ENCODE peak calls at places on chromosome 6, in eight cellular contexts. U, B, V, P, H, S, G and W are unnamed samples.

GRCh38 chr6:79733388-79733787 is 102.3 kb downstream of the SH3BGRL2 start:
- DNase-seq in U (no peak), P (no peak), H (no peak), V (no peak), S (no peak), G (no peak), B (no peak), W (no peak)

GRCh38 chr6:79453558-79454042 is 83.6 kb downstream of the LCA5 start:
- DNase-seq in H (no peak), P (peak), B (no peak), V (no peak), G (no peak), U (no peak), S (peak), W (no peak)

GRCh38 chr6:51678905-51679620 is 408.4 kb downstream of the PKHD1 start:
- DNase-seq in U (peak), G (no peak), B (no peak), S (no peak), P (no peak), H (no peak), V (no peak), W (no peak)

GRCh38 chr6:152298055-152298647 is 339.0 kb downstream of the SYNE1 start:
- DNase-seq in G (no peak), S (no peak), B (peak), P (no peak), V (no peak), H (no peak), U (peak), W (no peak)

GRCh38 chr6:149855040-149855654 is 9.0 kb downstream of the LRP11 start:
- DNase-seq in H (no peak), B (no peak), U (no peak), S (peak), V (peak), G (no peak), P (no peak), W (no peak)

GRCh38 chr6:83891586-83891985 is 32.1 kb downstream of the CYB5R4 start:
- DNase-seq in H (no peak), B (no peak), S (no peak), U (no peak), G (no peak), P (no peak), V (no peak), W (no peak)

GRCh38 chr6:12296255-12296573 is 6.1 kb downstream of the EDN1 start:
- DNase-seq in V (peak), B (no peak), G (no peak), U (no peak), H (peak), P (no peak), S (peak), W (no peak)

GRCh38 chr6:15770347-15771143 is 107.7 kb upstream of the DTNBP1 start:
- DNase-seq in V (no peak), G (no peak), B (peak), P (peak), S (no peak), U (no peak), H (no peak), W (no peak)

GRCh38 chr6:6629416-6629815 is 40.9 kb downstream of the LY86 start:
- DNase-seq in P (no peak), G (no peak), V (no peak), U (no peak), H (no peak), S (no peak), B (no peak), W (no peak)

GRCh38 chr6:38021571-38021970 is 202.0 kb downstream of the ZFAND3 start:
- DNase-seq in V (no peak), S (no peak), G (no peak), P (no peak), B (no peak), U (no peak), H (no peak), W (no peak)

GRCh38 chr6:41167173-41167963 is 4.5 kb upstream of the TREM2 start:
- DNase-seq in P (peak), S (no peak), B (no peak), G (peak), V (no peak), U (no peak), H (no peak), W (peak)

GRCh38 chr6:133551847-133552331 is 310.7 kb downstream of the EYA4 start:
- DNase-seq in U (no peak), V (peak), B (no peak), G (no peak), P (no peak), S (no peak), H (no peak), W (no peak)

GRCh38 chr6:138007014-138007472 is 100.2 kb downstream of the PERP start:
- DNase-seq in G (no peak), U (peak), H (no peak), B (peak), V (no peak), S (peak), P (peak), W (peak)

GRCh38 chr6:156881687-156882629 is 104.8 kb downstream of the ARID1B start:
- DNase-seq in V (no peak), H (no peak), U (no peak), G (no peak), P (no peak), S (no peak), B (no peak), W (no peak)

GRCh38 chr6:131948692-131949614 is 2.2 kb downstream of the CCN2 start:
- DNase-seq in P (no peak), S (no peak), V (peak), B (no peak), G (no peak), H (no peak), U (no peak), W (no peak)

GRCh38 chr6:134740473-134741192 is 209.3 kb downstream of the ALDH8A1 start:
- DNase-seq in U (no peak), P (no peak), G (no peak), B (no peak), H (no peak), S (no peak), V (no peak), W (no peak)

GRCh38 chr6:3561745-3562144 is 104.9 kb upstream of the SLC22A23 start:
- DNase-seq in P (peak), G (no peak), U (no peak), H (no peak), B (no peak), V (no peak), S (no peak), W (peak)

GRCh38 chr6:8446391-8446790 is 11.0 kb upstream of the SLC35B3 start:
- DNase-seq in G (no peak), S (no peak), V (no peak), U (no peak), P (no peak), H (no peak), B (no peak), W (no peak)

GRCh38 chr6:136035378-136036070 is 184.0 kb downstream of the PDE7B start:
- DNase-seq in U (no peak), V (no peak), G (no peak), S (no peak), H (no peak), B (no peak), P (no peak), W (no peak)

GRCh38 chr6:136034422-136034821 is 182.9 kb downstream of the PDE7B start:
- DNase-seq in P (no peak), V (no peak), B (no peak), H (no peak), S (no peak), G (no peak), U (no peak), W (no peak)

GRCh38 chr6:136036071-136036380 is 184.5 kb downstream of the PDE7B start:
- DNase-seq in B (no peak), U (no peak), S (no peak), P (no peak), G (no peak), H (no peak), V (no peak), W (no peak)

GRCh38 chr6:136030131-136030530 is 178.6 kb downstream of the PDE7B start:
- DNase-seq in H (no peak), S (no peak), U (no peak), P (no peak), V (no peak), G (no peak), B (no peak), W (no peak)

DNA sequence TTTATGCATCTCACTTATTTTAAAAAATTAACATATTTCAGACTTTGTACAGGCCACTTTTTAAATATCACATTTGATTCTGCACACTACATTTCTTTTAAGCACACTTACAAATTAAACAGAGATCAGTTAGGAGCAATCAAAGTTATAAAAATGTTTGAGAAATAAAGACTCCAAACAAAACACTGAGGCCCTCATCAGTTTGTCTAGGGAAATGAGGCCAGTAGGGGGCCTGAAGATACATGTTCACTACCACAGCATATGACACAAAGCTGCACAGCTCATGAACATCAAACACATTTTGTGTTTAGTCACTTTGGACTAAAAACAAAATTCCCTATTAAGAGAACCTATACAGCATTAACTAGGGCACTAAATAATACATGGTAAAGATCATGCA is 180.5 kb downstream of the PDE7B start:
- DNase-seq in V (no peak), P (peak), U (no peak), G (no peak), B (peak), S (no peak), H (no peak), W (no peak)
- TF ChIP-seq CTCF in V (peak), P (peak), U (peak), G (peak), B (peak), S (peak), H (no peak), W (peak)

DNA sequence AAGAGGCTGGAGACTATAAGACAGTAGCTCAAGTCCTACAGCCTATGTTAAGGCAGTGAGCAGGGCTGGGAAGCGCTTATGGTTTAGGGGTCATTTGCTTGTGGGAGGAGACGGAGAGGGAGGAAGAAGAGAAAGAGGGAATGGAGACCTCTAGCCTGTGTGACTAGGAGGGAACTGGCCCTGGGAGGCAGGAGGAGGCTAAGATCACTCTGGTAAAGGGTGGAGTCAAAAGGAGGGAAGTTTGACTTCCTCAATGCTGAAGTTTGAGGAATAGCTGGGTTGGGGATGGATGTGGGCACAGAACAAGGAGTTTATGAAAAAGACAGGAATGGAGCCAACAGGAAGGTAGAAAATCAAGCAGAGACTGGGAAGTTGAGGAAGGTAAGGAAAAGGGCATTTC is 6.4 kb upstream of the BACH2 start:
- DNase-seq in H (no peak), V (no peak), U (no peak), S (no peak), P (no peak), G (no peak), B (no peak), W (no peak)
- TF ChIP-seq CTCF in H (no peak), V (no peak), U (no peak), S (no peak), P (no peak), G (no peak), B (no peak), W (no peak)

GRCh38 chr6:2158596-2159271 is 86.7 kb downstream of the GMDS start:
- DNase-seq in V (no peak), P (peak), S (no peak), B (no peak), U (no peak), G (peak), H (no peak), W (peak)
- TF ChIP-seq CTCF in V (peak), P (peak), S (no peak), B (peak), U (no peak), G (peak), H (peak), W (peak)

GRCh38 chr6:14316911-14317535 is 199.5 kb downstream of the CD83 start:
- DNase-seq in H (no peak), U (no peak), P (peak), G (no peak), V (no peak), B (peak), S (no peak), W (peak)
- TF ChIP-seq CTCF in H (no peak), U (no peak), P (peak), G (peak), V (peak), B (peak), S (no peak), W (no peak)

GRCh38 chr6:129131282-129131681 is 248.3 kb downstream of the LAMA2 start:
- DNase-seq in U (no peak), V (no peak), G (no peak), S (no peak), P (no peak), H (no peak), B (no peak), W (no peak)

GRCh38 chr6:129133770-129134192 is 250.8 kb downstream of the LAMA2 start:
- DNase-seq in P (no peak), U (no peak), H (no peak), G (no peak), S (no peak), V (no peak), B (no peak), W (no peak)

GRCh38 chr6:129135421-129135820 is 252.5 kb downstream of the LAMA2 start:
- DNase-seq in U (no peak), G (no peak), B (no peak), H (no peak), V (no peak), P (no peak), S (no peak), W (no peak)

GRCh38 chr6:129136751-129137150 is 253.8 kb downstream of the LAMA2 start:
- DNase-seq in G (no peak), B (no peak), V (no peak), P (no peak), S (no peak), H (no peak), U (no peak), W (no peak)

DNA sequence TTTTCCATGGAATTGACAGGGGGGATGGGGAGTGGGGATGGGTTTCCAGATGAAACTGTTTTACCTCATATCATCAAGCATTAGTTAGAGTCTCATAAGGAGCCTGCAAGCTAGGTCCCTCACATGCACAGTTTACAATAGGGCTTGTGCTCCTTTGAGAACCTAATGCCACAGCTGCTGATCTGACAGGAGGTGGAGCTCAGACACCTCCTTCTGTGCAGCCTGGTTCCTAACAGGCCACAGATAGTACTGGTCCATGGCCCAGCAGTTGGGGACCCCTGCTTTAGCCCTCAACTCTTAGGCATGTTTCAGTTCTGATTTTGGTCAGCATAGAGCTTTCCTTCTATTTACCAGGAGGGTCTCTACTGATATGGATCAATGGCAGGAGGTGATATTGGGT is 251.6 kb downstream of the LAMA2 start:
- DNase-seq in P (no peak), G (no peak), V (no peak), B (no peak), S (no peak), U (no peak), H (no peak), W (no peak)
- TF ChIP-seq CTCF in P (no peak), G (no peak), V (no peak), B (no peak), S (no peak), U (no peak), H (no peak), W (no peak)

DNA sequence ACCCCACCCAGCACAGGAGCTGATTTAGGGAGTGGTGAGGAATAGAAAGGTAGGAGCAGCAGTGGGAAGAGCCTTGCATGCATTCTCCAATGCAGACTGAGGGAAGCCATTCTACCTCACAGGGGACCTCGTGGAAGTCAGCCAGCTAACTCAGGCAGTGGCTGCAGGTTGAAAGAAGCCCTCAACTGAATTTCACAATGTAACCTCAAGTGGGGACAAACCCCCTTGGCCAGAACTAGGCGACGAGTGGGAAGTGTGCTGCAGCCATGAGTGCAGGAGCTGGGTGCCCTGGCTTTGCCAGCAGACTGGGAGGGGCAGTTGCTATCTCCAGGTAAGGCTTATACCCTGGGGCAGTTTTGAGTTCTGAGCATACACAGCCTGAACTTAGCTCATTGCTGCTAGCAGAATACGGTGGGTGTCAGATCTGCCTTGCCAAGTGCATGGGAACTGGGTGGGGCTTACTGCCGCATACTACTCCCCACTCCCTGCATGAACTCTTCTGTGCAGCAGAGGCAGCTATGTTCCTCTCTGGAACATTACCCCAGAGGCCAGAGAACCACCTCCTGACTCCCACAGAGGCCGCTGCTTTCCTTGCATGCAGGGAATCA is 126.5 kb downstream of the CDK19 start:
- DNase-seq in G (no peak), U (no peak), P (peak), V (no peak), B (no peak), H (no peak), S (peak), W (no peak)
- TF ChIP-seq CTCF in G (no peak), U (no peak), P (no peak), V (no peak), B (no peak), H (no peak), S (no peak), W (no peak)

DNA sequence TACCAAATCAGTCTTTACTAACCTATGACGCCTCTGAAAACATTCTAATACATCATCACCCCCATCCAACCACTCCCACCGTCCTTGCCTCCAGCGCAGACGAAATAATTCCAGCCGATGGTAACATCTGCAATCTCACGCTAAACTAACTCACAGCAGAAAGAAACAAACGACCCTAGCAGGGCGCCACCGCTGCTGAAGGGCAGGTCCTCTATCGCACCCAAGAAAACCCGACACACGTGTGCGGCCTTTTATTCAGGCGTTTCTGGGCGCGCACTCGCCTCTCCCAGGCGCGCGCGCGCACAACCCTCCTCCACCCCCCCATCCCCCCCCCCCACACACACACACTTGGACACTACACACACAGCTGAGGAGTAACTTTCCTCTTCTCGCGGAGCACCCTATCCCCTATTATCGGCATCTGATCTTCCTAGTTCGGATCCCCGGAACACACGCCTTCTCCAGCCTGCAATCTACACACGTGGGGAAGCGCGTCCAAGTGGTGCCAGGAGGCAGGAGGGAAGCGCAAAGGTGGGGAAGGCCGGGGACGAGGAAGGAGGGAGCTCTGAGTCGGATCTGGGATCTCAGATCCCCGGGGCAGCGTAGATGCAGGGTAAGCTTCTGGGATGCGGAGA is 1.4 kb downstream of the GFOD1 start:
- DNase-seq in P (peak), G (peak), V (no peak), S (peak), H (no peak), U (peak), B (peak), W (peak)
- TF ChIP-seq CTCF in P (peak), G (no peak), V (no peak), S (no peak), H (no peak), U (no peak), B (peak), W (no peak)